ENCODE peak calls at places on chromosome 5, in four cellular contexts. J is fibroblast of lung, K is IMR-90, H is K562. M is an unnamed sample.

GRCh38 chr5:145856285-145856818 is 16.5 kb downstream of the GRXCR2 start:
- DNase-seq in J (peak), K (peak), H (no peak), M (no peak)

GRCh38 chr5:127961006-127961763 is 122.4 kb upstream of the SLC12A2 start:
- DNase-seq in J (no peak), K (no peak), H (no peak), M (no peak)

GRCh38 chr5:55638455-55638854 is 73.7 kb downstream of the SLC38A9 start:
- DNase-seq in J (peak), K (peak), H (no peak), M (peak)

GRCh38 chr5:111299831-111300432 is 75.7 kb downstream of the CAMK4 start:
- DNase-seq in J (no peak), K (no peak), H (no peak), M (no peak)

GRCh38 chr5:172558076-172558990 is 82.7 kb upstream of the NEURL1B start:
- DNase-seq in J (no peak), K (no peak), H (no peak), M (no peak)

GRCh38 chr5:17219006-17219422 is 1.6 kb downstream of the BASP1 start:
- DNase-seq in J (peak), K (no peak), H (no peak), M (peak)

GRCh38 chr5:75286211-75286773 is 49.6 kb upstream of the ANKRD31 start:
- DNase-seq in J (no peak), K (no peak), H (no peak), M (no peak)

GRCh38 chr5:42579320-42579719 is 156.1 kb downstream of the GHR start:
- DNase-seq in J (no peak), K (no peak), H (no peak), M (peak)

GRCh38 chr5:160166973-160167622 is 47.8 kb upstream of the PWWP2A start:
- DNase-seq in J (no peak), K (no peak), H (no peak), M (no peak)

GRCh38 chr5:2757563-2758311 is 6.3 kb upstream of the IRX2 start:
- DNase-seq in J (peak), K (peak), H (no peak), M (peak)

GRCh38 chr5:168017313-168017712 is 274.1 kb upstream of the WWC1 start:
- DNase-seq in J (no peak), K (no peak), H (no peak), M (no peak)

GRCh38 chr5:168023190-168023589 is 268.3 kb upstream of the WWC1 start:
- DNase-seq in J (no peak), K (no peak), H (no peak), M (no peak)

GRCh38 chr5:168022761-168023160 is 268.7 kb upstream of the WWC1 start:
- DNase-seq in J (no peak), K (no peak), H (no peak), M (no peak)

GRCh38 chr5:168015506-168015905 is 275.9 kb upstream of the WWC1 start:
- DNase-seq in J (peak), K (peak), H (no peak), M (no peak)

GRCh38 chr5:168020522-168021294 is 270.7 kb upstream of the WWC1 start:
- DNase-seq in J (peak), K (peak), H (no peak), M (peak)
- TF ChIP-seq CTCF in J (peak), K (peak), H (no peak), M (peak)

GRCh38 chr5:72234265-72234700 is 85.8 kb downstream of the MRPS27 start:
- DNase-seq in J (peak), K (peak), H (peak), M (peak)

GRCh38 chr5:72234898-72235297 is 85.1 kb downstream of the MRPS27 start:
- DNase-seq in J (peak), K (no peak), H (no peak), M (peak)

GRCh38 chr5:72232838-72233237 is 87.2 kb downstream of the MRPS27 start:
- DNase-seq in J (no peak), K (no peak), H (no peak), M (no peak)

GRCh38 chr5:72231989-72232703 is 87.9 kb downstream of the MRPS27 start:
- DNase-seq in J (peak), K (no peak), H (peak), M (no peak)

GRCh38 chr5:72233835-72234234 is 86.2 kb downstream of the MRPS27 start:
- DNase-seq in J (no peak), K (no peak), H (no peak), M (no peak)
- H3K27ac ChIP-seq in J (no peak), K (no peak), H (peak), M (peak)

GRCh38 chr5:154321546-154321945 is 124.3 kb upstream of the SAP30L start:
- DNase-seq in J (no peak), K (no peak), H (no peak), M (no peak)
- H3K4me2 ChIP-seq in J (no peak), K (no peak), H (no peak), M (no peak)

GRCh38 chr5:180291234-180291940 is 496 bp downstream of the MAPK9 start:
- DNase-seq in J (no peak), K (no peak), H (peak), M (no peak)
- TF ChIP-seq CTCF in J (peak), K (peak), H (peak), M (peak)

M was measured in PC-3.